ENCODE peak calls at places on chromosome 17, in six cellular contexts. Q, A, E, F, S and I are unnamed samples.

GRCh38 chr17:489758-490329 is 137.2 kb upstream of the RPH3AL start:
- DNase-seq in Q (peak; percentile 38), E (no peak), S (peak; percentile 39), A (peak; percentile 32), F (peak; percentile 61), I (no peak)

GRCh38 chr17:36877774-36878173 is 59.5 kb upstream of the LHX1 start:
- DNase-seq in F (peak; percentile 32), A (no peak), S (peak; percentile 15), E (no peak), Q (peak; percentile 5), I (no peak)

GRCh38 chr17:62696256-62696655 is 68.8 kb downstream of the MRC2 start:
- DNase-seq in A (no peak), S (no peak), Q (no peak), E (no peak), F (no peak), I (no peak)

GRCh38 chr17:39668141-39668924 is at the start of gene PNMT:
- DNase-seq in Q (peak; percentile 52), A (peak; percentile 78), F (peak; percentile 90), S (peak; percentile 32), E (no peak), I (no peak)

GRCh38 chr17:8857919-8858318 is 9.6 kb downstream of the PIK3R6 start:
- DNase-seq in F (peak; percentile 46), A (no peak), Q (no peak), S (peak; percentile 64), E (peak; percentile 95), I (peak; percentile 45)

GRCh38 chr17:78034429-78035091 is 76.1 kb downstream of the TNRC6C start:
- DNase-seq in A (no peak), Q (no peak), F (no peak), E (no peak), S (peak; percentile 23), I (no peak)

GRCh38 chr17:30812218-30813177 is 12.0 kb downstream of the CRLF3 start:
- DNase-seq in Q (peak; percentile 35), A (no peak), F (no peak), S (peak; percentile 53), E (no peak), I (no peak)

GRCh38 chr17:48453447-48453846 is 23.4 kb upstream of the SKAP1 start:
- DNase-seq in A (no peak), Q (no peak), F (no peak), S (no peak), E (no peak), I (no peak)

GRCh38 chr17:46972346-46972745 is 6.7 kb downstream of the RPRML start:
- DNase-seq in S (no peak), Q (no peak), E (no peak), F (no peak), A (no peak), I (no peak)

GRCh38 chr17:55641559-55642160 is 81.0 kb downstream of the TMEM100 start:
- DNase-seq in F (peak; percentile 76), E (no peak), Q (peak; percentile 83), A (peak; percentile 61), S (peak; percentile 23), I (peak; percentile 5)

GRCh38 chr17:2122641-2123302 is 67.9 kb downstream of the HIC1 start:
- DNase-seq in Q (peak; percentile 91), F (peak; percentile 25), E (no peak), A (peak; percentile 80), S (peak; percentile 79), I (no peak)

GRCh38 chr17:59002848-59003247 is 103.8 kb downstream of the TRIM37 start:
- DNase-seq in A (no peak), S (peak; percentile 17), E (no peak), Q (no peak), F (no peak), I (no peak)

GRCh38 chr17:64426584-64426983 is 22.3 kb upstream of the MILR1 start:
- DNase-seq in Q (no peak), E (no peak), S (no peak), F (no peak), A (no peak), I (no peak)

GRCh38 chr17:63029520-63029919 is 63.5 kb downstream of the TANC2 start:
- DNase-seq in A (no peak), F (no peak), Q (peak; percentile 41), E (no peak), S (peak; percentile 78), I (peak; percentile 26)

GRCh38 chr17:77596491-77597420 is 361.7 kb upstream of the TNRC6C start:
- DNase-seq in F (no peak), E (no peak), Q (no peak), S (no peak), A (no peak), I (no peak)

GRCh38 chr17:18191071-18191667 is 7.5 kb downstream of the ALKBH5 start:
- DNase-seq in S (no peak), A (no peak), Q (peak; percentile 7), F (no peak), E (no peak), I (no peak)

GRCh38 chr17:4327638-4328037 is 38.8 kb downstream of the UBE2G1 start:
- DNase-seq in Q (peak; percentile 75), E (no peak), S (peak; percentile 88), F (no peak), A (no peak), I (no peak)

GRCh38 chr17:71959129-71959528 is 161.7 kb upstream of the SOX9 start:
- DNase-seq in E (peak; percentile 1), A (no peak), Q (peak; percentile 35), F (peak; percentile 17), S (no peak), I (no peak)

GRCh38 chr17:7019839-7020519 is 2.9 kb upstream of the BCL6B start:
- DNase-seq in A (peak; percentile 58), S (peak; percentile 29), F (peak; percentile 79), Q (peak; percentile 65), E (no peak), I (no peak)

GRCh38 chr17:75855310-75856061 is at the start of gene WBP2:
- DNase-seq in Q (peak; percentile 100), A (peak; percentile 98), E (peak; percentile 100), F (peak; percentile 100), S (peak; percentile 100), I (peak; percentile 100)
- TF ChIP-seq CTCF in Q (peak; percentile 9), A (no peak), E (no peak), F (peak; percentile 13), S (peak; percentile 21), I (no peak)

GRCh38 chr17:82390860-82391435 is 19.4 kb downstream of the UTS2R start:
- DNase-seq in E (no peak), A (no peak), Q (no peak), F (no peak), S (no peak), I (no peak)

GRCh38 chr17:82391496-82392066 is 20.0 kb downstream of the UTS2R start:
- DNase-seq in A (no peak), S (no peak), E (no peak), Q (no peak), F (no peak), I (no peak)

GRCh38 chr17:82392967-82393366 is 21.4 kb downstream of the UTS2R start:
- DNase-seq in A (no peak), F (no peak), S (no peak), Q (no peak), E (no peak), I (no peak)

GRCh38 chr17:82394296-82394695 is 22.7 kb downstream of the UTS2R start:
- DNase-seq in F (no peak), E (no peak), A (no peak), Q (no peak), S (no peak), I (no peak)

DNA sequence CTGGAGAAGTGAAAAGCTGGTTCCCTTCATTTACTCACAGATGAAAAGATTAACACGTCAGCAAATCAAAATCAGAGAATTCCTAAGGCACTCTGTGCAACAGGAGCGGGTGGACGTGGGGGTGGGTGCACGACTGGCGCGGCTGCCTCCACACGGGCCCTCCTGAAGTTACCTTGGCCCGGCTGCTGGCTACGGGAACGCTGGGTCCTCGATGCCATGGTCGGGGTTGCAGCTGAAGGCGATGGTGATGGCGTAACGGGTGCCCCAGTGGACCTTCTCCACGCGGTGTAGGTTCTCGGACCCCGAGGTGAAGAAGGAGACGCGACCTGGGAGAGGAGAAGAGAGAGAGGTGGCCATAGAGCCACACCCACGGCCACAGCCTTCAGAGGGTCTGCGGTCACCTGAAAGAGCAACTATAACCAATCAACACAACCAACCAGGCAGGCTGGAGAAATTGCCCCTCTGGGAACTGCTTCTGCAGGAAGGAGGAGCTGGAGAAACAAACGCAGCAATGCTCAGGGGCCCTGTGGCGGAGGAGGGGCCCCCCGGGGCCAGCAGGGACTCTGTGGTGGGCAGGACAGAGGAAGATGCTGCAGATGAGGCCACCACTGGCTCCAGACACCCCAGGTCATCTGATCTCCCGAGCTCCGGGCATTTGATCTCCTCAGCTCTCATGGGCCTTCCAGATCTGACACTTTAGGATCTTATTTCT is 20.8 kb downstream of the UTS2R start:
- DNase-seq in F (no peak), Q (no peak), A (no peak), E (no peak), S (no peak), I (no peak)
- H3K27me3 ChIP-seq in F (no peaks in the 10 kb centered on the region), Q (peaks cover 6% of the 10 kb centered on the region), A (peaks cover 2% of the 10 kb centered on the region), E (no peaks in the 10 kb centered on the region), S (peaks cover 4% of the 10 kb centered on the region), I (peaks cover 10% of the 10 kb centered on the region)

DNA sequence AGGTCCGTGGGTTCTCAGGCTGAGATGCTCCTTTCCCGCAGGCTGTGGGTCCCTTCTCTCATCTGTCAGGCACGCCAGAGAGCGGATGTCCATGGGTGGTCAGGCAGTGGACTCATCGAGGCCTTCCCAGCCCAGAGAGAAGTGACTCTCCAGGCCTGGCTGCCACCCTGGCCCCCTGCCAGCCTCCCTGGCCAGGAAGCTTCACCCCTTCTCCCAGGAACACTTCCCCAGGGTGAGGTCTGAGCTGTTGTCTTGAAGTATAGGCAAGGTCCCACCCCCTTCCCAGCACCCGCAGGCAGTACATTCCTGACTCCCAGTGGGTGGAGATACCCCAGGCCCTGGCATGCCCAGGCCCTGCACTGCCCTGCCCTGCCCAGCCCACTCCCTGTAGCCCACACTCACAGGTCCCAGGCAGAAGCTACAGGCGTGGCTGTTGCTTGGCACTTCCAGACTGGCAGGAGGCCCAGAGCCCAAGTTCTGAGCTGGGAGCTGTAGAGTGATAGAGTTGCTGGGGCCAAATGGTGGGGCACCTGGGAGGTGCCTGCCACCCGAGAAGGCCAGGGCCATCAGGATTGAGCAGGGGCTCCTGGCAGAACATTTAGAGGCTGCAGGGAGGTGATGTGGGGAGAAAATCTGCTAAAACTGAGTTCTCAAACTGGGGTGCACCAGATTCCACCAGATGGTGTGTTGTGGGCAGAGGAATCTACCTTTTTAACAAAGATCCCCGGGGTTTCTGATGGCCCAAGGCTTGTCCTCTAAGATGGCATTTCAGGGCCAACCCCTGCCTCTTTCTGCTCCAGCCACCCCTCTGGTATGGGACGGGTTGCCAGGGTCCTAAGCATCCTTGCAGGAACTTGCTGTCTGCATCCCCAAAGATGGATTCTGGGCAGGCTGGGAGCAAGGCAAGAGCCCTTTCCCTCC is 6.7 kb downstream of the ITGA3 start:
- DNase-seq in E (no peak), Q (peak; percentile 75), S (peak; percentile 79), A (peak; percentile 90), F (no peak), I (peak; percentile 95)
- H3K4me3 ChIP-seq in E (no peak overlapping the region), Q (peak overlapping the region; percentile 10), S (no peak overlapping the region), A (no peak overlapping the region), F (no peak overlapping the region), I (no peak overlapping the region)

DNA sequence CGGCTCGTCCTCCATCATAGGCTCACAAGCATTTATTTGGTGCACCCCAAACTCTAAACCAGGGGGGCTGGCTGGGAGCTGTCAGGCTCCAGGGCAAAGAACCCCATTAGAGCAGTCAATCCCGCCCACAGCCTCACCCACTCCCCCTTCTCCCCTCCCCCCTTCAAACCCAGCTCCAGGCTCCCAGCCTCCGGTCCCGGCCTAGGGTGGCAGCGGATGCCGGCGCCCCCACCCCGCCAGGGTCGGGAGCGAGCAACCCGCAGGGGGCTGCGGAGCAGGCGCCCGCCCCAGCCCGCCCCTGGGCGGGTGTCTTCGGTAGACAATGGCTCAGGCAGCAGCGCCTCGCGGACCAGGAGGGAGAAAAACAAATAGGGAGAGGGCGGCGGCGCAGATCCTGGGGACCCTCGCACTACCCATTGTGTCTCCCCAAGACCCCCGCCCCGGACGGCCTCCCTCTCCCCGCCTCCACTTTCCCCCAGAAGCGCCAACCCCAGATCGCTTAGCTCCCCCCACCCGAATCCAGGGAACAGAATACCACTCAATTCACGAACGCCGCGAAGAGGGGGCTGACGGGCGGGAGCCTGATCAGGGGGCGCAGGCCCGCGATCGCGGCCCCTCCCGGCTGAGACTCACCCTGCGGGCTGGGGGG is 565 bp downstream of the FAM171A2 start:
- DNase-seq in A (no peak), F (peak; percentile 53), E (no peak), S (no peak), Q (no peak), I (no peak)
- TF ChIP-seq CTCF in A (no peak), F (no peak), E (no peak), S (no peak), Q (no peak), I (no peak)